ENCODE peak calls at places on chromosomes 4 and X, in six cellular contexts. J, P, H, Z, Y and E are unnamed samples. For H3K4me1, the result is how much of the 10 kb centered on the place peaks cover.

GRCh38 chr4:167265231-167265630 is 30.9 kb upstream of the SPOCK3 start:
- DNase-seq in J (no peak), P (no peak), H (no peak), Z (no peak), Y (no peak), E (no peak)

GRCh38 chrX:14125451-14125850 is 95.8 kb upstream of the GEMIN8 start:
- DNase-seq in J (no peak), P (no peak), H (no peak), Z (no peak), Y (no peak), E (no peak)

GRCh38 chr4:86847576-86847975 is 1.6 kb downstream of the SLC10A6 start:
- DNase-seq in J (no peak), P (peak), H (no peak), Z (no peak), Y (no peak), E (no peak)

GRCh38 chrX:17553451-17553850 is 178.5 kb downstream of the NHS start:
- DNase-seq in J (no peak), P (peak), H (no peak), Z (no peak), Y (peak), E (peak)

GRCh38 chr4:48410812-48411211 is 69.5 kb downstream of the SLAIN2 start:
- DNase-seq in J (no peak), P (no peak), H (no peak), Z (no peak), Y (no peak), E (no peak)

GRCh38 chr4:88989990-88990389 is 67.0 kb downstream of the FAM13A start:
- DNase-seq in J (no peak), P (peak), H (no peak), Z (no peak), Y (no peak), E (no peak)

GRCh38 chrX:106692425-106693075 is 34.0 kb upstream of the RNF128 start:
- DNase-seq in J (no peak), P (no peak), H (no peak), Z (peak), Y (no peak), E (no peak)

GRCh38 chr4:146646601-146647000 is 7.9 kb downstream of the POU4F2 start:
- DNase-seq in J (peak), P (no peak), H (no peak), Z (no peak), Y (no peak), E (no peak)

GRCh38 chr4:78496021-78496643 is 55.4 kb upstream of the ANXA3 start:
- DNase-seq in J (no peak), P (no peak), H (no peak), Z (no peak), Y (no peak), E (no peak)

GRCh38 chrX:96387801-96388200 is 296.8 kb upstream of the DIAPH2 start:
- DNase-seq in J (no peak), P (no peak), H (no peak), Z (no peak), Y (no peak), E (no peak)

GRCh38 chr4:78057135-78057599 is at the start of gene FRAS1:
- DNase-seq in J (peak), P (peak), H (no peak), Z (peak), Y (peak), E (no peak)

GRCh38 chr4:174522183-174523002 is at the start of gene HPGD:
- DNase-seq in J (peak), P (peak), H (peak), Z (no peak), Y (peak), E (no peak)

GRCh38 chr4:140256941-140257340 is 103.0 kb upstream of the MAML3 start:
- DNase-seq in J (no peak), P (peak), H (no peak), Z (peak), Y (no peak), E (no peak)

GRCh38 chr4:112031712-112032328 is 113.4 kb upstream of the FAM241A start:
- DNase-seq in J (peak), P (peak), H (peak), Z (peak), Y (peak), E (no peak)

GRCh38 chr4:152513078-152513477 is 22.8 kb downstream of the FBXW7 start:
- DNase-seq in J (no peak), P (no peak), H (no peak), Z (no peak), Y (no peak), E (no peak)

GRCh38 chr4:16827045-16827444 is 71.4 kb downstream of the LDB2 start:
- DNase-seq in J (no peak), P (no peak), H (no peak), Z (no peak), Y (no peak), E (no peak)
- H3K4me2 ChIP-seq in J (no peak), P (no peak), H (no peak), Z (no peak), Y (no peak), E (no peak)

GRCh38 chr4:8276358-8277240 is 7.0 kb downstream of the HTRA3 start:
- DNase-seq in J (no peak), P (peak), H (no peak), Z (no peak), Y (no peak), E (no peak)
- H3K4me1 ChIP-seq in J (under half), P (under half), H (under half), Z (under half), Y (under half), E (under half)

DNA sequence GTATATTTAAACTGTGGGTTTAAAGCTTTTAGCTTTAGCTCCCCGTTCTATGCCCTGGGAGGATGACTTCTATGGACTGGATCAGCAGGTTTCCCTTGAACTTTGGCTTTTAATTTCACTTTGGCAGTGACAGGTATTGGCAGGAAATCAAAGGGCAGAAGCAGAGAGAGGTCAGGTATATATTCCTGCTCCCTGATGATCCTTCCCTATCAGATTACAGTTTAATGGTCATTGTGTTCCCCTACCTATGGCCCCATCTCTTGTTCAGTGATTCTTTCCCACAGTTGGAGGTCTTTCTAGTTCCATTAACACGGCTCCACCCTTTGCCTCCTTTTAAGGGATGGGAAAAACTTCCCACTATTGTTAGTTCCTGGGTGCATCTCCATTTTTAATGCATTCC is 107.8 kb upstream of the TMEM47 start:
- DNase-seq in J (no peak), P (no peak), H (no peak), Z (no peak), Y (no peak), E (no peak)
- H3K4me2 ChIP-seq in J (no peak), P (no peak), H (no peak), Z (no peak), Y (no peak), E (no peak)

DNA sequence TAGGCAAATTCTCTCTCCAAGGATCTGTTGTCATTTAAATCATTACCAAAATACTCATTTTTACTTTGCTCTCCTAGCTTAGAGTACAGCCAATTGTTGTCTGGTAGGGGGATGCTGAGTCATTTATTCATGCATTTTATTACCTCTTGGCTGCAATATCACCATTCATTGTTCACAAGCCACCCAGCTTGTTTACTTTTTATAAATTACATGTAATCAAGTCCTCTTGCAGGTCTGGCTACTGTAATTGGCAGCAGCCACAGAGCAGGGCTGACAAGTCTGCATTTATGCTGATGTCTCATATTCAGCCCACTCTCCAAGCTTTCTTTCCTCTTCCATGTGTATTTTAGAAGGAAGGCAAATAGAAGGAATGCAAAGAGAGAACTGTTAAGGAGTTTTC is 15.4 kb downstream of the GAB1 start:
- DNase-seq in J (peak), P (no peak), H (no peak), Z (no peak), Y (no peak), E (no peak)
- H3K4me1 ChIP-seq in J (under half), P (under half), H (under half), Z (under half), Y (under half), E (under half)

DNA sequence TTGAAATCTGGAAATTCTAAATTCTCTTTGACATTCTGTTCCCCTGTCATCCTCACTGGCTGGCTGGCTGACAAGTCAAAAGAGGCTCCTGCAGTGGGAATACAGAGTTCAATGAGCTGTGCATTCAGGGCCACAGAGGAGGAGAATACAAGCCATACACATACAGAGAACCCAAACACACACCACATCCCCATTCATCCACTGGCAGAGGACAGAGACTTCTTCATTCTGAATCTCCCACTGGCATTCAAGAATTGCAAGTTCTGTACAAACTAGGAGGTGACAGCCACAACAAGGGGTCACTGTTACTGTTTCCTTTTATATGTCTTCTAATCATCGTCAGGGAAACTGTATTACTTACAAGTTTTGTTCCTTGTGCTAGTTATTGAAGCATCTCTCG is 49.8 kb downstream of the SAT1 start:
- DNase-seq in J (no peak), P (no peak), H (no peak), Z (no peak), Y (no peak), E (no peak)
- H3K4me2 ChIP-seq in J (no peak), P (no peak), H (no peak), Z (no peak), Y (no peak), E (no peak)

GRCh38 chrX:65697915-65698796 is 30.7 kb downstream of the MSN start:
- DNase-seq in J (no peak), P (peak), H (peak), Z (no peak), Y (no peak), E (no peak)
- H3K4me1 ChIP-seq in J (under half), P (half or more), H (under half), Z (under half), Y (under half), E (under half)

GRCh38 chr4:113116414-113117345 is 67.2 kb downstream of the ANK2 start:
- DNase-seq in J (no peak), P (no peak), H (no peak), Z (no peak), Y (no peak), E (no peak)
- H3K4me2 ChIP-seq in J (no peak), P (no peak), H (no peak), Z (peak), Y (peak), E (no peak)

DNA sequence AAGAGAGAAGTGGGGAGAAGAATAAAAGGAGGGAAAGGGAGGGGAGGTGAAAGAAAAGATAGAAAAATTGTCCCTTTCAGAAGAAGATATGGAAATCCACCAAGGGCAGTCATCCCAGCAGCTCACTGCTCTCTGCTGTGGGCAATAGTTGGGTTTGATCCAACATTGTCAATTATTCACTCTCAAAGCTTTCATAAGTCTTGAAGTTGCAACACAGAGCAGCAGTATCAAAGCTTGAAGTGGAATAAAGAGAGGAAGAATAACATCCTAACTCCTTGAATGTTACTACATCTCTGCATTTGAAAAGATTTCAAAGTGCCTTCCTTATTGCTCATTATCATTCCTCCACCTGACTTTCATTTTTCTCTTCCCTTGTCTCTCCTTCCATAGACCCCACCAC is 62.3 kb upstream of the HHIP start:
- DNase-seq in J (no peak), P (peak), H (no peak), Z (no peak), Y (peak), E (no peak)
- H3K4me1 ChIP-seq in J (under half), P (under half), H (under half), Z (under half), Y (half or more), E (under half)

GRCh38 chrX:24369816-24370215 is 9.4 kb downstream of the SUPT20HL1 start:
- DNase-seq in J (no peak), P (no peak), H (no peak), Z (no peak), Y (no peak), E (no peak)
- H3K4me2 ChIP-seq in J (no peak), P (no peak), H (no peak), Z (no peak), Y (no peak), E (no peak)